ENCODE peak calls at places on chromosomes 5 and 9, in five cellular contexts. N is activated naive CD4-positive, alpha-beta T cell; V is HS-27A; U is HT-29; J is M059J. W is an unnamed sample.

GRCh38 chr9:98554752-98555151 is 154.0 kb downstream of the GABBR2 start:
- DNase-seq in N (no peak), V (no peak), U (no peak), J (no peak), W (no peak)

GRCh38 chr9:79489241-79490000 is 82.3 kb upstream of the TLE4 start:
- DNase-seq in N (no peak), V (peak), U (no peak), J (peak), W (no peak)

GRCh38 chr5:156497816-156498215 is 170.9 kb downstream of the SGCD start:
- DNase-seq in N (no peak), V (no peak), U (no peak), J (peak), W (no peak)

GRCh38 chr5:80820685-80821084 is 139.5 kb upstream of the RASGRF2 start:
- DNase-seq in N (no peak), V (no peak), U (no peak), J (no peak), W (no peak)

GRCh38 chr5:1359713-1360112 is 14.8 kb upstream of the CLPTM1L start:
- DNase-seq in N (no peak), V (no peak), U (no peak), J (no peak), W (no peak)

GRCh38 chr9:135677641-135678168 is 14.6 kb downstream of the LCN9 start:
- DNase-seq in N (no peak), V (no peak), U (no peak), J (no peak), W (no peak)

GRCh38 chr5:41193462-41194166 is 19.7 kb downstream of the C6 start:
- DNase-seq in N (no peak), V (peak), U (no peak), J (peak), W (no peak)

GRCh38 chr5:177444106-177445051 is 2.2 kb upstream of the PRR7 start:
- DNase-seq in N (no peak), V (no peak), U (no peak), J (no peak), W (no peak)

GRCh38 chr5:55220433-55221185 is 6.5 kb downstream of the MCIDAS start:
- DNase-seq in N (no peak), V (no peak), U (no peak), J (peak), W (no peak)

GRCh38 chr5:13946111-13946510 is 1.6 kb upstream of the DNAH5 start:
- DNase-seq in N (no peak), V (no peak), U (no peak), J (peak), W (no peak)

GRCh38 chr5:81288021-81288433 is 13.4 kb upstream of the ZCCHC9 start:
- DNase-seq in N (no peak), V (no peak), U (no peak), J (no peak), W (no peak)

GRCh38 chr5:181088289-181088688 is 42.7 kb downstream of the OR2V1 start:
- DNase-seq in N (no peak), V (no peak), U (peak), J (peak), W (no peak)

GRCh38 chr5:168467755-168468280 is 18.5 kb upstream of the RARS1 start:
- DNase-seq in N (no peak), V (no peak), U (no peak), J (no peak), W (no peak)

GRCh38 chr5:178392386-178392785 is 159.8 kb upstream of the PHYKPL start:
- DNase-seq in N (no peak), V (no peak), U (no peak), J (no peak), W (peak)